ENCODE peak calls at places on chromosomes 12 and 14, in ten cellular contexts. B is COLO829; P is SW480; D is T-helper 1 cell; E is activated CD4-positive, alpha-beta T cell treated with anti-CD3 and anti-CD28 coated beads for 24 hours; H is stimulated activated CD8-positive, alpha-beta memory T cell treated with anti-CD3 and anti-CD28 coated beads, Interleukin-2, amount 100 ng/mL, for 1 hour; K is Panc1; O is NCI-H460; A is CD8-positive, alpha-beta memory T cell; C is GM23248. Z is an unnamed sample.

GRCh38 chr14:90276627-90277367 is 20.4 kb downstream of the PSMC1 start:
- DNase-seq in B (no peak), P (no peak), D (no peak), E (no peak), H (no peak), K (no peak), O (no peak), A (no peak), C (peak), Z (no peak)

GRCh38 chr12:112097641-112098040 is 10.9 kb downstream of the NAA25 start:
- DNase-seq in B (no peak), P (no peak), D (no peak), E (no peak), H (no peak), K (no peak), O (no peak), A (no peak), C (no peak), Z (no peak)

GRCh38 chr12:123363743-123364531 is 710 bp downstream of the SBNO1 start:
- DNase-seq in B (no peak), P (no peak), D (peak), E (peak), H (no peak), K (no peak), O (no peak), A (peak), C (peak), Z (peak)

GRCh38 chr12:92547906-92548305 is 154.9 kb upstream of the PLEKHG7 start:
- DNase-seq in B (no peak), P (no peak), D (no peak), E (no peak), H (no peak), K (no peak), O (no peak), A (no peak), C (peak), Z (no peak)

GRCh38 chr12:17148706-17149105 is 542.7 kb upstream of the LMO3 start:
- DNase-seq in B (no peak), P (no peak), D (no peak), E (no peak), H (no peak), K (no peak), O (no peak), A (no peak), C (no peak), Z (no peak)

GRCh38 chr12:83472772-83473171 is 786.1 kb downstream of the TMTC2 start:
- DNase-seq in B (no peak), P (no peak), D (no peak), E (no peak), H (no peak), K (no peak), O (no peak), A (no peak), C (no peak), Z (no peak)

GRCh38 chr12:115260807-115261161 is 576.8 kb upstream of the TBX3 start:
- DNase-seq in B (no peak), P (no peak), D (no peak), E (no peak), H (no peak), K (no peak), O (no peak), A (no peak), C (peak), Z (no peak)

GRCh38 chr12:118175823-118176447 is 40.0 kb downstream of the PEBP1 start:
- DNase-seq in B (no peak), P (no peak), D (no peak), E (no peak), H (no peak), K (no peak), O (no peak), A (no peak), C (no peak), Z (no peak)

GRCh38 chr14:95549656-95550585 is 15.1 kb downstream of the GLRX5 start:
- DNase-seq in B (no peak), P (peak), D (no peak), E (no peak), H (no peak), K (no peak), O (no peak), A (no peak), C (no peak), Z (no peak)

GRCh38 chr12:54736549-54736948 is 88.4 kb upstream of the DCD start:
- DNase-seq in B (no peak), P (no peak), D (no peak), E (no peak), H (no peak), K (no peak), O (no peak), A (no peak), C (no peak), Z (no peak)

GRCh38 chr14:77989441-77989891 is 180.7 kb upstream of the NRXN3 start:
- DNase-seq in B (peak), P (no peak), D (no peak), E (no peak), H (no peak), K (no peak), O (no peak), A (no peak), C (no peak), Z (no peak)

GRCh38 chr14:65377576-65377975 is 35.0 kb upstream of the FUT8 start:
- DNase-seq in B (no peak), P (no peak), D (no peak), E (no peak), H (no peak), K (no peak), O (no peak), A (no peak), C (peak), Z (no peak)

GRCh38 chr12:64937466-64937865 is 113.0 kb downstream of the TBC1D30 start:
- DNase-seq in B (no peak), P (no peak), D (no peak), E (no peak), H (no peak), K (no peak), O (no peak), A (no peak), C (no peak), Z (no peak)

GRCh38 chr12:131862994-131863710 is 31.3 kb upstream of the ULK1 start:
- DNase-seq in B (peak), P (no peak), D (no peak), E (no peak), H (no peak), K (no peak), O (no peak), A (no peak), C (peak), Z (no peak)

GRCh38 chr12:50082644-50083043 is 2.5 kb upstream of the SMARCD1 start:
- DNase-seq in B (no peak), P (no peak), D (no peak), E (no peak), H (no peak), K (no peak), O (no peak), A (no peak), C (no peak), Z (no peak)

GRCh38 chr14:76324133-76324532 is 51.8 kb upstream of the ESRRB start:
- DNase-seq in B (no peak), P (no peak), D (no peak), E (no peak), H (no peak), K (no peak), O (no peak), A (no peak), C (no peak), Z (no peak)

GRCh38 chr14:77616133-77616453 is 344 bp downstream of the SPTLC2 start:
- DNase-seq in B (no peak), P (peak), D (no peak), E (no peak), H (no peak), K (no peak), O (no peak), A (no peak), C (peak), Z (no peak)

GRCh38 chr12:12445882-12446181 is 89.0 kb downstream of the BORCS5 start:
- DNase-seq in B (no peak), P (no peak), D (no peak), E (no peak), H (no peak), K (no peak), O (no peak), A (no peak), C (no peak), Z (no peak)

Z was measured in stimulated activated CD4-positive, alpha-beta T cell treated with anti-CD3 and anti-CD28 coated beads, Interleukin-2, amount 100 ng/mL, for 4 hours.